ENCODE peak calls at places on chromosomes 1 and 21, in ten cellular contexts. P is spleen; N is HL-60; B is cardiac muscle cell; I is CD8-positive, alpha-beta memory T cell; W is left lung; C is fibroblast of villous mesenchyme; X is upper lobe of right lung; Q is mammary epithelial cell; S is GM23248. M is an unnamed sample.

GRCh38 chr1:204432708-204433107 is 21.1 kb upstream of the PPP1R15B start:
- DNase-seq in P (no peak), N (no peak), B (no peak), I (no peak), W (no peak), C (no peak), X (no peak), Q (no peak), S (no peak), M (no peak)

GRCh38 chr1:53556657-53557227 is 97.5 kb downstream of the DMRTB1 start:
- DNase-seq in P (peak), N (no peak), B (no peak), I (no peak), W (no peak), C (no peak), X (no peak), Q (no peak), S (no peak), M (no peak)

GRCh38 chr21:44438531-44439210 is 16.6 kb upstream of the LRRC3 start:
- DNase-seq in P (peak), N (no peak), B (no peak), I (peak), W (no peak), C (peak), X (peak), Q (no peak), S (no peak), M (peak)

GRCh38 chr1:177142013-177142412 is 22.5 kb downstream of the ASTN1 start:
- DNase-seq in P (no peak), N (no peak), B (no peak), I (no peak), W (no peak), C (no peak), X (no peak), Q (no peak), S (no peak), M (no peak)

GRCh38 chr1:64107587-64107986 is 95.8 kb upstream of the UBE2U start:
- DNase-seq in P (no peak), N (no peak), B (no peak), I (no peak), W (no peak), C (no peak), X (no peak), Q (no peak), S (no peak), M (no peak)

GRCh38 chr1:162696286-162696862 is 64.1 kb downstream of the DDR2 start:
- DNase-seq in P (no peak), N (no peak), B (peak), I (no peak), W (peak), C (peak), X (no peak), Q (peak), S (peak), M (peak)

GRCh38 chr21:45350206-45350854 is 54.6 kb upstream of the COL18A1 start:
- DNase-seq in P (no peak), N (no peak), B (no peak), I (no peak), W (no peak), C (no peak), X (no peak), Q (no peak), S (no peak), M (peak)

GRCh38 chr21:16532841-16533240 is 803.1 kb downstream of the USP25 start:
- DNase-seq in P (no peak), N (no peak), B (peak), I (no peak), W (no peak), C (peak), X (no peak), Q (no peak), S (peak), M (no peak)

GRCh38 chr1:14599173-14599754 is 779 bp downstream of the KAZN start:
- DNase-seq in P (no peak), N (no peak), B (no peak), I (no peak), W (no peak), C (no peak), X (no peak), Q (no peak), S (peak), M (no peak)

GRCh38 chr21:46145840-46146691 is 9.3 kb downstream of the FTCD start:
- DNase-seq in P (peak), N (no peak), B (no peak), I (peak), W (no peak), C (no peak), X (no peak), Q (no peak), S (no peak), M (peak)

GRCh38 chr1:101291562-101292035 is 54.8 kb downstream of the S1PR1 start:
- DNase-seq in P (no peak), N (peak), B (peak), I (no peak), W (peak), C (peak), X (no peak), Q (peak), S (peak), M (no peak)

GRCh38 chr1:217182992-217183391 is 447.9 kb downstream of the GPATCH2 start:
- DNase-seq in P (no peak), N (no peak), B (no peak), I (no peak), W (no peak), C (no peak), X (no peak), Q (no peak), S (no peak), M (no peak)

GRCh38 chr1:110948038-110948810 is 15.5 kb downstream of the LRIF1 start:
- DNase-seq in P (no peak), N (peak), B (peak), I (no peak), W (no peak), C (peak), X (no peak), Q (peak), S (peak), M (no peak)
- H3K4me3 ChIP-seq in P (no peak), N (no peak), B (no peak), I (no peak), W (no peak), C (no peak), X (no peak), Q (no peak), S (no peak), M (no peak)

DNA sequence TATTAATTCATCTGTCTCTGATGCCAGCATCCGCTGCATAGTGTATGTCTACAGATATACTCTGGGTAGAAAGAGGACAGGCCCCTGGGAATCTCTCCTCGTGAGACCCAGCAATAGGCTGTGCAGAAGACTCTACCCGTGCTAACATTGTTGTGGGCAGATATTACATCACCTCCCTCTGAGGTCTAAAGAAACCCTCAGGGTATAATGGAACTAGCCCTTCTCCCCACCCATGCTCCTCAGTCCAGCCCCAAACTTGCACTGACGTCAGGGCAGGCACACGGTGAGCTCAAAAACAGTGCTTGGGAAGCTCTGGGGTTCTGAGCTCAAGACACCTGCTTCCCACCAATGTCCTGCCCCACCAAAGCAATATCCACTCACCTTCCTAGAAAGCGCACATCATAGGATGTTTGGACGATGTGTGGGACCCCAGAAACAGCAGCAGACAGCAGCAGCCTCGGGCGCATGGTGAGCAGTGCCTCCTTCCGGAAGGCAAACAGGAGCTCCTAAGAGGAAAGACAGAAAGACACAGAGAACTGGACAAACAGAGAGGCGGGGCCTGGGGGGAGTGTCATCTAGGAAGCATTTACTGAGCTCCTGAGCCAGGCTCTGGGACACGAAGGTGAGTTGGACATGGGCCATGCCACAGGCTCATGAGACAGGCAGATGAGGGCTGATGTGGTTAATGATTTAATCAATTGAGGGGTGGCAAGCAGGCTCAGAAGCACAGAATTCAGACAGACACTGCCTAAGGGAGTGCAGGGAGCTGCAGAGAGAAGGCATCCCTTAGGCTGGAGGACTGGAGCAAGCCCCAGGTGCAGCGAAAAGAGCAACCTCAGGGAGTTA is 4.8 kb downstream of the OVGP1 start:
- DNase-seq in P (no peak), N (peak), B (peak), I (no peak), W (peak), C (no peak), X (peak), Q (peak), S (peak), M (peak)
- H3K4me3 ChIP-seq in P (no peak), N (no peak), B (no peak), I (no peak), W (no peak), C (no peak), X (no peak), Q (no peak), S (no peak), M (no peak)

GRCh38 chr1:20486457-20487235 is 636 bp upstream of the CAMK2N1 start:
- DNase-seq in P (no peak), N (no peak), B (peak), I (no peak), W (peak), C (peak), X (peak), Q (peak), S (peak), M (peak)
- H3K4me3 ChIP-seq in P (peak), N (peak), B (peak), I (peak), W (peak), C (peak), X (peak), Q (peak), S (peak), M (peak)

GRCh38 chr1:33236498-33236897 is 19.8 kb upstream of the ZNF362 start:
- DNase-seq in P (no peak), N (no peak), B (no peak), I (no peak), W (no peak), C (no peak), X (no peak), Q (no peak), S (no peak), M (no peak)

GRCh38 chr1:33241866-33242265 is 14.4 kb upstream of the ZNF362 start:
- DNase-seq in P (no peak), N (no peak), B (no peak), I (no peak), W (no peak), C (no peak), X (no peak), Q (no peak), S (peak), M (no peak)

GRCh38 chr1:33237579-33237978 is 18.7 kb upstream of the ZNF362 start:
- DNase-seq in P (no peak), N (no peak), B (no peak), I (no peak), W (no peak), C (no peak), X (no peak), Q (no peak), S (no peak), M (no peak)

GRCh38 chr1:33242652-33243051 is 13.6 kb upstream of the ZNF362 start:
- DNase-seq in P (no peak), N (no peak), B (no peak), I (no peak), W (no peak), C (no peak), X (no peak), Q (no peak), S (no peak), M (no peak)

GRCh38 chr1:33239487-33239886 is 16.8 kb upstream of the ZNF362 start:
- DNase-seq in P (no peak), N (no peak), B (no peak), I (no peak), W (no peak), C (no peak), X (no peak), Q (no peak), S (no peak), M (no peak)
- H3K4me3 ChIP-seq in P (no peak), N (no peak), B (no peak), I (no peak), W (no peak), C (no peak), X (no peak), Q (no peak), S (no peak), M (no peak)

DNA sequence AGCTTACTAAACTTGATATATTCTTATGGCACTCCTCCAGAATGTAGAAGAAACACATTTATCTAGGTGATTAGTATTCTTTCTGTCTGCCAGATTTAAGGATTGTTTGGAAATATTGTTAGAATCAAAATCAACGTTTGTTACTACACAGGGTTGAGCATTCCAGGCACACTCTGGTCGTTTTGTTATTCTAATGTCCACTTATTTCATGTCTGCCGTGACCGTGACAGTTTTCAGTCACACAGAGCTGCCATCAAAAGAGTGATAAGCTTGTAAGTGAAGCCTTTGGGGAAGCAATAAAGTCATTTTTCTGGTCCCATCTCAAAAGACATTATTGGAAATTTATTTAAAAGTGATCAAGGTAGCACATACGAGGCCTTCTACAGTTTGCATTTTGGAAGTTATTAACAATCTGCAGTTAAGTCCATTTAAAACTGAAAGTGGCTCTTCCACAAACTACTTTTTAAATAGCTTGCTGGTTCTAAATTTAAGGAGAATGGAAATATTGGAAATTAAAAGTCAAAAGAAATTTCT is 38.0 kb downstream of the NFIA start:
- DNase-seq in P (no peak), N (no peak), B (peak), I (no peak), W (no peak), C (no peak), X (no peak), Q (no peak), S (peak), M (no peak)
- H3K4me3 ChIP-seq in P (peak), N (no peak), B (no peak), I (no peak), W (no peak), C (peak), X (peak), Q (no peak), S (peak), M (peak)

GRCh38 chr1:198929111-198929604 is 290.3 kb downstream of the PTPRC start:
- DNase-seq in P (no peak), N (no peak), B (no peak), I (no peak), W (no peak), C (no peak), X (no peak), Q (no peak), S (no peak), M (no peak)
- H3K4me3 ChIP-seq in P (no peak), N (no peak), B (no peak), I (no peak), W (peak), C (peak), X (no peak), Q (no peak), S (no peak), M (peak)

DNA sequence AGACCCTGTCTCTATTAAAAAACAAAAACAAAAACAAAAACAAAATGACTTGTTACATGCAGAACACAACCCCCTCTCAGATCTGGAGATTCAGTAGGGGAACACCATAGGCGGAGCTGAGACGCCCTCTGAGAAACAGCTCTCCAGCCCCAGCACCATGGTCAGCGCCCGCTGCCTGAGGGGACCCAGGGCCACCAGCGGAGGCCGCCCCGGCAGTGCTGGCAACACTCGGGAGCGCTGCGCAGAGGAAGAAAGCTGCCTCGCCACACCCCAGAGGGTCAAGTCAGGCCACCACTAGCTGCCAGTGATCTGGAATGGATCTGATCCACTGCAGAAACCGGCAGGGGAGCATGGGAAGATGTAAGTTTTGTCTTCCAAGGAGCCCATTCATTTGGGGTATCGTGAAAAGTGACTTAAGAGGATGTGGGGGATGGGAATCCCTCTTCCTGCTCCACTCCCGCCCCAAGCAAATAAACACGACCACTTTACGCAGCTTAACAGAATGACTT is 3.1 kb downstream of the ACTA1 start:
- DNase-seq in P (no peak), N (peak), B (peak), I (no peak), W (peak), C (peak), X (peak), Q (no peak), S (peak), M (peak)
- H3K4me3 ChIP-seq in P (no peak), N (no peak), B (no peak), I (peak), W (no peak), C (no peak), X (no peak), Q (no peak), S (no peak), M (peak)

M was measured in lower lobe of right lung.